ENCODE peak calls at places on chromosomes 12 and 14, in seven cellular contexts. S, U, F, L, E, C and N are unnamed samples.
A peak's percentile ranks its signal among the peaks of the same experiment; 100 is the strongest.

GRCh38 chr12:117860111-117860510 is 108.7 kb downstream of the KSR2 start:
- DNase-seq in L (no peak), C (no peak), F (no peak), U (no peak), E (no peak), S (no peak), N (no peak)

GRCh38 chr12:110726708-110727369 is 15.9 kb downstream of the PPP1CC start:
- DNase-seq in C (no peak), U (no peak), F (no peak), S (no peak), L (no peak), E (no peak), N (no peak)

GRCh38 chr12:68958337-68958736 is 25.4 kb upstream of the CPM start:
- DNase-seq in S (no peak), C (no peak), F (no peak), L (no peak), E (no peak), U (no peak), N (no peak)

GRCh38 chr12:117580718-117581062 is 219.3 kb upstream of the NOS1 start:
- DNase-seq in L (no peak), F (no peak), E (no peak), S (peak; percentile 62), C (peak; percentile 93), U (no peak), N (no peak)

GRCh38 chr14:91252901-91253794 is 8.6 kb upstream of the GPR68 start:
- DNase-seq in L (no peak), U (no peak), S (no peak), E (peak; percentile 33), C (peak; percentile 68), F (no peak), N (no peak)

GRCh38 chr12:104063712-104064030 is 660 bp upstream of the HCFC2 start:
- DNase-seq in S (peak; percentile 53), F (no peak), E (peak; percentile 40), C (no peak), L (no peak), U (no peak), N (no peak)

GRCh38 chr14:39107624-39108023 is 4.6 kb upstream of the SEC23A start:
- DNase-seq in S (peak; percentile 33), L (no peak), E (peak; percentile 43), C (peak; percentile 45), U (no peak), F (no peak), N (no peak)

GRCh38 chr12:67697443-67697842 is 48.9 kb downstream of the DYRK2 start:
- DNase-seq in S (peak; percentile 81), L (no peak), F (no peak), U (no peak), C (no peak), E (no peak), N (no peak)

GRCh38 chr14:69475194-69475818 is 9.2 kb upstream of the PLEKHD1 start:
- DNase-seq in F (no peak), L (no peak), U (peak; percentile 57), E (peak; percentile 68), S (peak; percentile 35), C (peak; percentile 39), N (no peak)

GRCh38 chr14:101857226-101857625 is 95.7 kb downstream of the PPP2R5C start:
- DNase-seq in C (peak; percentile 68), F (no peak), L (no peak), S (no peak), U (no peak), E (no peak), N (no peak)

GRCh38 chr12:49022558-49023178 is 4.1 kb upstream of the PRKAG1 start:
- DNase-seq in E (no peak), L (no peak), F (no peak), U (no peak), C (no peak), S (no peak), N (no peak)

GRCh38 chr14:88346048-88346639 is 23.1 kb upstream of the KCNK10 start:
- DNase-seq in S (peak; percentile 40), L (no peak), E (no peak), F (no peak), U (no peak), C (no peak), N (no peak)

GRCh38 chr14:100393906-100394732 is 71.0 kb downstream of the SLC25A47 start:
- DNase-seq in U (no peak), F (no peak), S (no peak), E (no peak), L (no peak), C (peak; percentile 82), N (no peak)

GRCh38 chr14:35766036-35766699 is 42.9 kb downstream of the RALGAPA1 start:
- DNase-seq in S (no peak), F (no peak), L (no peak), C (no peak), E (no peak), U (no peak), N (no peak)

GRCh38 chr12:124765571-124766489 is 97.8 kb downstream of the SCARB1 start:
- DNase-seq in U (no peak), L (no peak), C (no peak), F (no peak), S (no peak), E (no peak), N (no peak)

GRCh38 chr12:49796606-49797451 is 31.4 kb downstream of the NCKAP5L start:
- DNase-seq in L (no peak), C (no peak), U (peak; percentile 69), S (no peak), E (no peak), F (no peak), N (no peak)

GRCh38 chr12:47700263-47700662 is 5.6 kb downstream of the RPAP3 start:
- DNase-seq in E (no peak), L (no peak), S (no peak), F (no peak), U (no peak), C (no peak), N (no peak)

GRCh38 chr12:58877243-58877743 is 43.0 kb downstream of the LRIG3 start:
- DNase-seq in C (no peak), F (peak; percentile 97), E (peak; percentile 82), L (no peak), U (no peak), S (peak; percentile 87), N (peak; percentile 100)

GRCh38 chr12:3658327-3659163 is 94.4 kb downstream of the CRACR2A start:
- DNase-seq in F (no peak), U (no peak), L (no peak), C (peak; percentile 70), S (peak; percentile 7), E (peak; percentile 41), N (no peak)

GRCh38 chr12:93139028-93139665 is 210.1 kb upstream of the EEA1 start:
- DNase-seq in C (no peak), E (no peak), U (no peak), F (no peak), L (no peak), S (no peak), N (peak; percentile 71)